ENCODE peak calls at places on chromosomes 5 and 9, in nine cellular contexts. One of them, this sample, is unnamed.

GRCh38 chr9:137956039-137956438 is 78.5 kb downstream of the CACNA1B start:
- DNase-seq in CD8-positive, alpha-beta memory T cell: no peak
- DNase-seq in stimulated activated CD8-positive, alpha-beta memory T cell treated with anti-CD3 and anti-CD28 coated beads, Interleukin-2, amount 100 ng/mL, for 48 hours: no peak
- DNase-seq in DMS 273 treated with DMSO at 0.1 percent for 48 hours: no peak
- DNase-seq in iris pigment epithelial cell: no peak
- DNase-seq in T follicular helper cell: no peak
- DNase-seq in adrenal gland: no peak
- DNase-seq in ureter: no peak
- DNase-seq in activated CD4-positive, alpha-beta T cell treated with anti-CD3 and anti-CD28 coated beads, Interleukin-2, amount 50 U/mL, for 1 hour: no peak
- DNase-seq in this sample: no peak

GRCh38 chr5:54251981-54252380 is 58.4 kb downstream of the ARL15 start:
- DNase-seq in iris pigment epithelial cell: peak
- DNase-seq in T follicular helper cell: no peak
- DNase-seq in adrenal gland: no peak
- DNase-seq in activated CD4-positive, alpha-beta T cell treated with anti-CD3 and anti-CD28 coated beads, Interleukin-2, amount 50 U/mL, for 1 hour: no peak
- DNase-seq in DMS 273 treated with DMSO at 0.1 percent for 48 hours: no peak
- DNase-seq in CD8-positive, alpha-beta memory T cell: no peak
- DNase-seq in ureter: no peak
- DNase-seq in stimulated activated CD8-positive, alpha-beta memory T cell treated with anti-CD3 and anti-CD28 coated beads, Interleukin-2, amount 100 ng/mL, for 48 hours: no peak
- DNase-seq in this sample: no peak

GRCh38 chr5:73859696-73860095 is 233.7 kb downstream of the ARHGEF28 start:
- DNase-seq in T follicular helper cell: no peak
- DNase-seq in iris pigment epithelial cell: no peak
- DNase-seq in DMS 273 treated with DMSO at 0.1 percent for 48 hours: no peak
- DNase-seq in stimulated activated CD8-positive, alpha-beta memory T cell treated with anti-CD3 and anti-CD28 coated beads, Interleukin-2, amount 100 ng/mL, for 48 hours: no peak
- DNase-seq in ureter: no peak
- DNase-seq in adrenal gland: no peak
- DNase-seq in activated CD4-positive, alpha-beta T cell treated with anti-CD3 and anti-CD28 coated beads, Interleukin-2, amount 50 U/mL, for 1 hour: no peak
- DNase-seq in CD8-positive, alpha-beta memory T cell: no peak
- DNase-seq in this sample: no peak

GRCh38 chr5:173707392-173707791 is 90.9 kb upstream of the BOD1 start:
- DNase-seq in activated CD4-positive, alpha-beta T cell treated with anti-CD3 and anti-CD28 coated beads, Interleukin-2, amount 50 U/mL, for 1 hour: no peak
- DNase-seq in DMS 273 treated with DMSO at 0.1 percent for 48 hours: no peak
- DNase-seq in CD8-positive, alpha-beta memory T cell: no peak
- DNase-seq in stimulated activated CD8-positive, alpha-beta memory T cell treated with anti-CD3 and anti-CD28 coated beads, Interleukin-2, amount 100 ng/mL, for 48 hours: no peak
- DNase-seq in adrenal gland: peak
- DNase-seq in ureter: peak
- DNase-seq in iris pigment epithelial cell: peak
- DNase-seq in T follicular helper cell: no peak
- DNase-seq in this sample: no peak

GRCh38 chr5:127799293-127799905 is 96.2 kb downstream of the CCDC192 start:
- DNase-seq in ureter: no peak
- DNase-seq in stimulated activated CD8-positive, alpha-beta memory T cell treated with anti-CD3 and anti-CD28 coated beads, Interleukin-2, amount 100 ng/mL, for 48 hours: no peak
- DNase-seq in activated CD4-positive, alpha-beta T cell treated with anti-CD3 and anti-CD28 coated beads, Interleukin-2, amount 50 U/mL, for 1 hour: no peak
- DNase-seq in DMS 273 treated with DMSO at 0.1 percent for 48 hours: no peak
- DNase-seq in T follicular helper cell: no peak
- DNase-seq in iris pigment epithelial cell: no peak
- DNase-seq in CD8-positive, alpha-beta memory T cell: no peak
- DNase-seq in adrenal gland: no peak
- DNase-seq in this sample: no peak

GRCh38 chr5:108061941-108062340 is 320.0 kb downstream of the FBXL17 start:
- DNase-seq in stimulated activated CD8-positive, alpha-beta memory T cell treated with anti-CD3 and anti-CD28 coated beads, Interleukin-2, amount 100 ng/mL, for 48 hours: no peak
- DNase-seq in DMS 273 treated with DMSO at 0.1 percent for 48 hours: no peak
- DNase-seq in iris pigment epithelial cell: peak
- DNase-seq in ureter: no peak
- DNase-seq in T follicular helper cell: no peak
- DNase-seq in CD8-positive, alpha-beta memory T cell: no peak
- DNase-seq in activated CD4-positive, alpha-beta T cell treated with anti-CD3 and anti-CD28 coated beads, Interleukin-2, amount 50 U/mL, for 1 hour: no peak
- DNase-seq in adrenal gland: no peak
- DNase-seq in this sample: no peak

GRCh38 chr5:15285901-15286583 is 213.9 kb upstream of the FBXL7 start:
- DNase-seq in CD8-positive, alpha-beta memory T cell: no peak
- DNase-seq in DMS 273 treated with DMSO at 0.1 percent for 48 hours: no peak
- DNase-seq in activated CD4-positive, alpha-beta T cell treated with anti-CD3 and anti-CD28 coated beads, Interleukin-2, amount 50 U/mL, for 1 hour: no peak
- DNase-seq in ureter: no peak
- DNase-seq in stimulated activated CD8-positive, alpha-beta memory T cell treated with anti-CD3 and anti-CD28 coated beads, Interleukin-2, amount 100 ng/mL, for 48 hours: no peak
- DNase-seq in adrenal gland: peak
- DNase-seq in iris pigment epithelial cell: peak
- DNase-seq in T follicular helper cell: no peak
- DNase-seq in this sample: no peak

GRCh38 chr9:130245474-130245873 is 20.1 kb upstream of the HMCN2 start:
- DNase-seq in adrenal gland: no peak
- DNase-seq in iris pigment epithelial cell: no peak
- DNase-seq in activated CD4-positive, alpha-beta T cell treated with anti-CD3 and anti-CD28 coated beads, Interleukin-2, amount 50 U/mL, for 1 hour: no peak
- DNase-seq in stimulated activated CD8-positive, alpha-beta memory T cell treated with anti-CD3 and anti-CD28 coated beads, Interleukin-2, amount 100 ng/mL, for 48 hours: no peak
- DNase-seq in ureter: no peak
- DNase-seq in CD8-positive, alpha-beta memory T cell: no peak
- DNase-seq in T follicular helper cell: no peak
- DNase-seq in DMS 273 treated with DMSO at 0.1 percent for 48 hours: no peak
- DNase-seq in this sample: no peak

GRCh38 chr9:114050646-114051045 is 27.5 kb downstream of the AMBP start:
- DNase-seq in stimulated activated CD8-positive, alpha-beta memory T cell treated with anti-CD3 and anti-CD28 coated beads, Interleukin-2, amount 100 ng/mL, for 48 hours: no peak
- DNase-seq in CD8-positive, alpha-beta memory T cell: no peak
- DNase-seq in iris pigment epithelial cell: no peak
- DNase-seq in adrenal gland: peak
- DNase-seq in DMS 273 treated with DMSO at 0.1 percent for 48 hours: no peak
- DNase-seq in T follicular helper cell: no peak
- DNase-seq in activated CD4-positive, alpha-beta T cell treated with anti-CD3 and anti-CD28 coated beads, Interleukin-2, amount 50 U/mL, for 1 hour: no peak
- DNase-seq in ureter: no peak
- DNase-seq in this sample: no peak

GRCh38 chr5:37553720-37554402 is 174.7 kb downstream of the WDR70 start:
- DNase-seq in adrenal gland: no peak
- DNase-seq in CD8-positive, alpha-beta memory T cell: no peak
- DNase-seq in T follicular helper cell: no peak
- DNase-seq in stimulated activated CD8-positive, alpha-beta memory T cell treated with anti-CD3 and anti-CD28 coated beads, Interleukin-2, amount 100 ng/mL, for 48 hours: no peak
- DNase-seq in ureter: no peak
- DNase-seq in DMS 273 treated with DMSO at 0.1 percent for 48 hours: no peak
- DNase-seq in activated CD4-positive, alpha-beta T cell treated with anti-CD3 and anti-CD28 coated beads, Interleukin-2, amount 50 U/mL, for 1 hour: no peak
- DNase-seq in iris pigment epithelial cell: peak
- DNase-seq in this sample: no peak

GRCh38 chr5:88941581-88941980 is 58.6 kb upstream of the MEF2C start:
- DNase-seq in ureter: no peak
- DNase-seq in activated CD4-positive, alpha-beta T cell treated with anti-CD3 and anti-CD28 coated beads, Interleukin-2, amount 50 U/mL, for 1 hour: no peak
- DNase-seq in CD8-positive, alpha-beta memory T cell: no peak
- DNase-seq in iris pigment epithelial cell: no peak
- DNase-seq in adrenal gland: no peak
- DNase-seq in DMS 273 treated with DMSO at 0.1 percent for 48 hours: no peak
- DNase-seq in T follicular helper cell: no peak
- DNase-seq in stimulated activated CD8-positive, alpha-beta memory T cell treated with anti-CD3 and anti-CD28 coated beads, Interleukin-2, amount 100 ng/mL, for 48 hours: no peak
- DNase-seq in this sample: no peak

GRCh38 chr5:128216860-128217531 is 133.4 kb downstream of the SLC12A2 start:
- DNase-seq in T follicular helper cell: no peak
- DNase-seq in DMS 273 treated with DMSO at 0.1 percent for 48 hours: no peak
- DNase-seq in adrenal gland: peak
- DNase-seq in iris pigment epithelial cell: peak
- DNase-seq in stimulated activated CD8-positive, alpha-beta memory T cell treated with anti-CD3 and anti-CD28 coated beads, Interleukin-2, amount 100 ng/mL, for 48 hours: no peak
- DNase-seq in activated CD4-positive, alpha-beta T cell treated with anti-CD3 and anti-CD28 coated beads, Interleukin-2, amount 50 U/mL, for 1 hour: no peak
- DNase-seq in CD8-positive, alpha-beta memory T cell: no peak
- DNase-seq in ureter: no peak
- DNase-seq in this sample: no peak

GRCh38 chr5:151483647-151484046 is 36.2 kb downstream of the SLC36A1 start:
- DNase-seq in CD8-positive, alpha-beta memory T cell: no peak
- DNase-seq in activated CD4-positive, alpha-beta T cell treated with anti-CD3 and anti-CD28 coated beads, Interleukin-2, amount 50 U/mL, for 1 hour: no peak
- DNase-seq in T follicular helper cell: no peak
- DNase-seq in ureter: no peak
- DNase-seq in stimulated activated CD8-positive, alpha-beta memory T cell treated with anti-CD3 and anti-CD28 coated beads, Interleukin-2, amount 100 ng/mL, for 48 hours: no peak
- DNase-seq in DMS 273 treated with DMSO at 0.1 percent for 48 hours: no peak
- DNase-seq in iris pigment epithelial cell: no peak
- DNase-seq in adrenal gland: peak
- DNase-seq in this sample: no peak

GRCh38 chr5:52864376-52864775 is 76.7 kb downstream of the ITGA1 start:
- DNase-seq in stimulated activated CD8-positive, alpha-beta memory T cell treated with anti-CD3 and anti-CD28 coated beads, Interleukin-2, amount 100 ng/mL, for 48 hours: no peak
- DNase-seq in CD8-positive, alpha-beta memory T cell: no peak
- DNase-seq in T follicular helper cell: no peak
- DNase-seq in adrenal gland: no peak
- DNase-seq in iris pigment epithelial cell: peak
- DNase-seq in ureter: no peak
- DNase-seq in DMS 273 treated with DMSO at 0.1 percent for 48 hours: no peak
- DNase-seq in activated CD4-positive, alpha-beta T cell treated with anti-CD3 and anti-CD28 coated beads, Interleukin-2, amount 50 U/mL, for 1 hour: no peak
- DNase-seq in this sample: no peak

GRCh38 chr5:81838307-81838906 is 87.5 kb upstream of the SSBP2 start:
- DNase-seq in activated CD4-positive, alpha-beta T cell treated with anti-CD3 and anti-CD28 coated beads, Interleukin-2, amount 50 U/mL, for 1 hour: peak
- DNase-seq in iris pigment epithelial cell: peak
- DNase-seq in ureter: no peak
- DNase-seq in T follicular helper cell: peak
- DNase-seq in adrenal gland: peak
- DNase-seq in DMS 273 treated with DMSO at 0.1 percent for 48 hours: no peak
- DNase-seq in stimulated activated CD8-positive, alpha-beta memory T cell treated with anti-CD3 and anti-CD28 coated beads, Interleukin-2, amount 100 ng/mL, for 48 hours: no peak
- DNase-seq in CD8-positive, alpha-beta memory T cell: peak
- DNase-seq in this sample: no peak

GRCh38 chr5:33688041-33688980 is 203.5 kb downstream of the ADAMTS12 start:
- DNase-seq in activated CD4-positive, alpha-beta T cell treated with anti-CD3 and anti-CD28 coated beads, Interleukin-2, amount 50 U/mL, for 1 hour: no peak
- DNase-seq in CD8-positive, alpha-beta memory T cell: no peak
- DNase-seq in ureter: no peak
- DNase-seq in iris pigment epithelial cell: peak
- DNase-seq in adrenal gland: no peak
- DNase-seq in DMS 273 treated with DMSO at 0.1 percent for 48 hours: no peak
- DNase-seq in stimulated activated CD8-positive, alpha-beta memory T cell treated with anti-CD3 and anti-CD28 coated beads, Interleukin-2, amount 100 ng/mL, for 48 hours: no peak
- DNase-seq in T follicular helper cell: no peak
- DNase-seq in this sample: no peak

GRCh38 chr9:136943291-136944093 is 1.0 kb downstream of the FBXW5 start:
- DNase-seq in activated CD4-positive, alpha-beta T cell treated with anti-CD3 and anti-CD28 coated beads, Interleukin-2, amount 50 U/mL, for 1 hour: no peak
- DNase-seq in DMS 273 treated with DMSO at 0.1 percent for 48 hours: no peak
- DNase-seq in adrenal gland: peak
- DNase-seq in iris pigment epithelial cell: peak
- DNase-seq in ureter: no peak
- DNase-seq in CD8-positive, alpha-beta memory T cell: peak
- DNase-seq in T follicular helper cell: no peak
- DNase-seq in stimulated activated CD8-positive, alpha-beta memory T cell treated with anti-CD3 and anti-CD28 coated beads, Interleukin-2, amount 100 ng/mL, for 48 hours: peak
- DNase-seq in this sample: no peak

GRCh38 chr5:52881468-52881867 is 93.8 kb downstream of the ITGA1 start:
- DNase-seq in ureter: no peak
- DNase-seq in DMS 273 treated with DMSO at 0.1 percent for 48 hours: no peak
- DNase-seq in activated CD4-positive, alpha-beta T cell treated with anti-CD3 and anti-CD28 coated beads, Interleukin-2, amount 50 U/mL, for 1 hour: no peak
- DNase-seq in stimulated activated CD8-positive, alpha-beta memory T cell treated with anti-CD3 and anti-CD28 coated beads, Interleukin-2, amount 100 ng/mL, for 48 hours: no peak
- DNase-seq in iris pigment epithelial cell: no peak
- DNase-seq in adrenal gland: no peak
- DNase-seq in CD8-positive, alpha-beta memory T cell: no peak
- DNase-seq in T follicular helper cell: no peak
- DNase-seq in this sample: no peak

GRCh38 chr9:69029535-69029934 is 6.0 kb upstream of the FXN start:
- DNase-seq in ureter: no peak
- DNase-seq in T follicular helper cell: no peak
- DNase-seq in iris pigment epithelial cell: no peak
- DNase-seq in DMS 273 treated with DMSO at 0.1 percent for 48 hours: no peak
- DNase-seq in adrenal gland: no peak
- DNase-seq in CD8-positive, alpha-beta memory T cell: no peak
- DNase-seq in stimulated activated CD8-positive, alpha-beta memory T cell treated with anti-CD3 and anti-CD28 coated beads, Interleukin-2, amount 100 ng/mL, for 48 hours: no peak
- DNase-seq in activated CD4-positive, alpha-beta T cell treated with anti-CD3 and anti-CD28 coated beads, Interleukin-2, amount 50 U/mL, for 1 hour: no peak
- DNase-seq in this sample: no peak

GRCh38 chr5:127084656-127085055 is 11.4 kb upstream of the C5orf63 start:
- DNase-seq in stimulated activated CD8-positive, alpha-beta memory T cell treated with anti-CD3 and anti-CD28 coated beads, Interleukin-2, amount 100 ng/mL, for 48 hours: no peak
- DNase-seq in activated CD4-positive, alpha-beta T cell treated with anti-CD3 and anti-CD28 coated beads, Interleukin-2, amount 50 U/mL, for 1 hour: no peak
- DNase-seq in iris pigment epithelial cell: no peak
- DNase-seq in adrenal gland: no peak
- DNase-seq in T follicular helper cell: no peak
- DNase-seq in CD8-positive, alpha-beta memory T cell: no peak
- DNase-seq in ureter: no peak
- DNase-seq in DMS 273 treated with DMSO at 0.1 percent for 48 hours: no peak
- DNase-seq in this sample: no peak

GRCh38 chr5:137735531-137736284 is at the start of gene KLHL3:
- DNase-seq in activated CD4-positive, alpha-beta T cell treated with anti-CD3 and anti-CD28 coated beads, Interleukin-2, amount 50 U/mL, for 1 hour: peak
- DNase-seq in T follicular helper cell: no peak
- DNase-seq in iris pigment epithelial cell: peak
- DNase-seq in CD8-positive, alpha-beta memory T cell: peak
- DNase-seq in stimulated activated CD8-positive, alpha-beta memory T cell treated with anti-CD3 and anti-CD28 coated beads, Interleukin-2, amount 100 ng/mL, for 48 hours: no peak
- DNase-seq in DMS 273 treated with DMSO at 0.1 percent for 48 hours: peak
- DNase-seq in ureter: peak
- DNase-seq in adrenal gland: no peak
- DNase-seq in this sample: no peak

GRCh38 chr5:73735032-73735734 is 109.2 kb downstream of the ARHGEF28 start:
- DNase-seq in stimulated activated CD8-positive, alpha-beta memory T cell treated with anti-CD3 and anti-CD28 coated beads, Interleukin-2, amount 100 ng/mL, for 48 hours: no peak
- DNase-seq in CD8-positive, alpha-beta memory T cell: no peak
- DNase-seq in iris pigment epithelial cell: no peak
- DNase-seq in activated CD4-positive, alpha-beta T cell treated with anti-CD3 and anti-CD28 coated beads, Interleukin-2, amount 50 U/mL, for 1 hour: no peak
- DNase-seq in T follicular helper cell: no peak
- DNase-seq in adrenal gland: no peak
- DNase-seq in DMS 273 treated with DMSO at 0.1 percent for 48 hours: no peak
- DNase-seq in ureter: no peak
- DNase-seq in this sample: no peak

GRCh38 chr9:132002827-132003704 is 76.6 kb downstream of the MED27 start:
- DNase-seq in CD8-positive, alpha-beta memory T cell: no peak
- DNase-seq in iris pigment epithelial cell: peak
- DNase-seq in activated CD4-positive, alpha-beta T cell treated with anti-CD3 and anti-CD28 coated beads, Interleukin-2, amount 50 U/mL, for 1 hour: no peak
- DNase-seq in adrenal gland: no peak
- DNase-seq in stimulated activated CD8-positive, alpha-beta memory T cell treated with anti-CD3 and anti-CD28 coated beads, Interleukin-2, amount 100 ng/mL, for 48 hours: no peak
- DNase-seq in DMS 273 treated with DMSO at 0.1 percent for 48 hours: no peak
- DNase-seq in T follicular helper cell: no peak
- DNase-seq in ureter: no peak
- DNase-seq in this sample: no peak

This sample was measured in D721Med.